ENCODE peak calls at places on chromosomes 4 and X, in four cellular contexts. K, Q, M and U are unnamed samples.

GRCh38 chrX:121641560-121641959 is 594.1 kb downstream of the GLUD2 start:
- DNase-seq in K (peak), Q (no peak), M (no peak), U (peak)

GRCh38 chr4:636628-636950 is 11.2 kb downstream of the PDE6B start:
- DNase-seq in K (no peak), Q (no peak), M (no peak), U (no peak)

GRCh38 chr4:17055788-17056187 is 157.3 kb upstream of the LDB2 start:
- DNase-seq in K (peak), Q (no peak), M (no peak), U (peak)

GRCh38 chr4:30903493-30903892 is 183.3 kb downstream of the PCDH7 start:
- DNase-seq in K (peak), Q (no peak), M (no peak), U (no peak)

GRCh38 chr4:71441186-71442169 is 102.7 kb downstream of the SLC4A4 start:
- DNase-seq in K (peak), Q (no peak), M (no peak), U (no peak)

GRCh38 chr4:65502151-65502691 is 168.1 kb downstream of the EPHA5 start:
- DNase-seq in K (peak), Q (no peak), M (no peak), U (no peak)

GRCh38 chr4:123430031-123430430 is 33.4 kb downstream of the SPRY1 start:
- DNase-seq in K (no peak), Q (no peak), M (no peak), U (no peak)

GRCh38 chrX:56232221-56233082 is at the start of gene KLF8:
- DNase-seq in K (no peak), Q (peak), M (peak), U (peak)

GRCh38 chr4:84503495-84504437 is 4.7 kb upstream of the NKX6-1 start:
- DNase-seq in K (peak), Q (no peak), M (no peak), U (peak)

GRCh38 chrX:114619874-114620273 is 36.0 kb downstream of the HTR2C start:
- DNase-seq in K (no peak), Q (no peak), M (no peak), U (peak)

GRCh38 chrX:123830309-123830708 is 29.5 kb upstream of the XIAP start:
- DNase-seq in K (no peak), Q (no peak), M (no peak), U (no peak)

GRCh38 chrX:47101206-47101605 is 23.0 kb downstream of the RGN start:
- DNase-seq in K (no peak), Q (no peak), M (no peak), U (no peak)

GRCh38 chr4:127015616-127016015 is 617.1 kb upstream of the INTU start:
- DNase-seq in K (no peak), Q (peak), M (peak), U (no peak)

GRCh38 chr4:127309360-127310095 is 323.2 kb upstream of the INTU start:
- DNase-seq in K (peak), Q (no peak), M (no peak), U (no peak)

DNA sequence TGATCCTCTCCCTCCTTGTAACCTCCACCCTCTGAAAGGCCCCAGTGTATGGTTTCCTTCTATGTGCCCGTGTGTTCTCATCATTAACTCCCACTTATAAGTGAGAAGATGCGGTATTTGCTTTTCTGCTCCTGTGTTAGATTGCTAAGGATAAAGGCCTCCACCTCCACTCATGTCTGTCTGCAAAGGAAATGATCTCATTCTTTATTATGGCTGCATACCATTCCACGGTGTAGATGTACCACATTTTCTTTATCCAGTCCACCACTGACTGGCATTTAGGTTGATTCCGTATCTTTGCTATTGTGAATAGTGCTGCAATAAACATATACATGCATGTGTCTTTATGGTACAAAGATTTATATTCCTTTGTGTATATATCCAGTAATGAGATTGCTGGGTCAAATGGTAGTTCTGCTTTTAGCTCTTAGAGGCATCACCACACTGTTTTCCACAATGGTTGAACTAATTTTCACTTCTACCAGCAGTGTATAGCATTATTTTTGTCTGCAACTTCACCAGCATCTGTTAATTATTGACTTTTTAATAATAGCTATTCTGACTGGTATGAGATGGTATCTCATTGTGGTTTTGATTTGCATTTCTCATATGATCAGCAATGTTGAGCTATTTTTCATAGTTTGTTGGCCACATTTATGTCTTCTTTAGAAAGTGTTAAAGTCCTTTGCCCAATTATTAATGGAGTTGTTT is 1030.9 kb downstream of the FSTL5 start:
- DNase-seq in K (no peak), Q (no peak), M (no peak), U (no peak)
- H4K5ac ChIP-seq in K (no peak), Q (no peak), M (no peak), U (no peak)

GRCh38 chrX:83509246-83509801 is 1.2 kb downstream of the POU3F4 start:
- DNase-seq in K (no peak), Q (no peak), M (no peak), U (no peak)
- H3K9ac ChIP-seq in K (no peak), Q (no peak), M (no peak), U (no peak)

GRCh38 chr4:171025323-171025722 is 787.9 kb upstream of the GALNTL6 start:
- DNase-seq in K (no peak), Q (no peak), M (no peak), U (no peak)

GRCh38 chr4:171022698-171023378 is 790.4 kb upstream of the GALNTL6 start:
- DNase-seq in K (no peak), Q (no peak), M (no peak), U (no peak)

GRCh38 chr4:171025776-171026175 is 787.4 kb upstream of the GALNTL6 start:
- DNase-seq in K (no peak), Q (no peak), M (no peak), U (no peak)

GRCh38 chr4:171024720-171025303 is 788.4 kb upstream of the GALNTL6 start:
- DNase-seq in K (no peak), Q (no peak), M (no peak), U (no peak)
- H4K5ac ChIP-seq in K (no peak), Q (no peak), M (no peak), U (no peak)

GRCh38 chr4:156672492-156672891 is 299.1 kb downstream of the PDGFC start:
- DNase-seq in K (no peak), Q (no peak), M (no peak), U (no peak)
- H3K9ac ChIP-seq in K (no peak), Q (no peak), M (no peak), U (no peak)

GRCh38 chr4:46372878-46373277 is 17.1 kb downstream of the GABRA2 start:
- DNase-seq in K (no peak), Q (no peak), M (no peak), U (no peak)

GRCh38 chr4:46370531-46370930 is 19.4 kb downstream of the GABRA2 start:
- DNase-seq in K (no peak), Q (no peak), M (no peak), U (no peak)
- H4K5ac ChIP-seq in K (no peak), Q (no peak), M (no peak), U (no peak)

GRCh38 chrX:103151799-103152198 is 58.9 kb upstream of the NXF3 start:
- DNase-seq in K (no peak), Q (no peak), M (no peak), U (peak)
- H3K9ac ChIP-seq in K (no peak), Q (no peak), M (no peak), U (no peak)

GRCh38 chr4:25882226-25882625 is 19.4 kb upstream of the SEL1L3 start:
- DNase-seq in K (no peak), Q (no peak), M (no peak), U (no peak)
- H4K5ac ChIP-seq in K (no peak), Q (no peak), M (no peak), U (no peak)